ENCODE peak calls at places on chromosomes 3 and 15, in nine cellular contexts. M is heart left ventricle, L is stomach, C is HCT116, V is transverse colon, D is esophagus muscularis mucosa, A is tibial nerve, N is ovary, E is A549. R is an unnamed sample.

GRCh38 chr15:96851613-96852012 is 521.1 kb downstream of the NR2F2 start:
- DNase-seq in M (no peak), L (no peak), C (no peak), V (no peak), D (no peak), A (no peak), N (no peak), E (no peak), R (no peak)

GRCh38 chr3:16140116-16140893 is 34.2 kb upstream of the GALNT15 start:
- DNase-seq in M (no peak), L (no peak), C (no peak), V (peak; percentile 22), D (peak; percentile 91), A (peak; percentile 49), N (peak; percentile 52), E (no peak), R (no peak)

GRCh38 chr15:68590721-68591389 is 12.1 kb downstream of the CORO2B start:
- DNase-seq in M (peak; percentile 15), L (no peak), C (no peak), V (no peak), D (no peak), A (no peak), N (no peak), E (no peak), R (no peak)

GRCh38 chr15:81093961-81094360 is 40.1 kb upstream of the CFAP161 start:
- DNase-seq in M (no peak), L (no peak), C (no peak), V (no peak), D (no peak), A (no peak), N (no peak), E (no peak), R (no peak)

GRCh38 chr3:111691293-111691909 is 96.3 kb upstream of the ZBED2 start:
- DNase-seq in M (no peak), L (no peak), C (no peak), V (no peak), D (no peak), A (no peak), N (no peak), E (peak; percentile 59), R (no peak)

GRCh38 chr3:150773616-150774192 is 10.7 kb upstream of the SIAH2 start:
- DNase-seq in M (no peak), L (no peak), C (no peak), V (no peak), D (no peak), A (no peak), N (no peak), E (no peak), R (no peak)

GRCh38 chr15:38696120-38696727 is 131.6 kb upstream of the RASGRP1 start:
- DNase-seq in M (no peak), L (peak; percentile 31), C (no peak), V (peak; percentile 50), D (no peak), A (no peak), N (no peak), E (no peak), R (no peak)

GRCh38 chr3:159807137-159808028 is 181.3 kb upstream of the IL12A start:
- DNase-seq in M (no peak), L (no peak), C (no peak), V (no peak), D (peak; percentile 34), A (no peak), N (no peak), E (no peak), R (no peak)

GRCh38 chr15:57769266-57769665 is 62.8 kb downstream of the POLR2M start:
- DNase-seq in M (peak; percentile 89), L (no peak), C (no peak), V (no peak), D (no peak), A (peak; percentile 41), N (no peak), E (no peak), R (no peak)

GRCh38 chr3:66469220-66469640 is 31.6 kb downstream of the LRIG1 start:
- DNase-seq in M (no peak), L (no peak), C (no peak), V (no peak), D (no peak), A (no peak), N (no peak), E (no peak), R (no peak)

GRCh38 chr3:47617061-47618010 is 38.7 kb upstream of the CSPG5 start:
- DNase-seq in M (no peak), L (no peak), C (no peak), V (no peak), D (no peak), A (no peak), N (no peak), E (no peak), R (no peak)

GRCh38 chr3:155790272-155790918 is 15.7 kb downstream of the C3orf33 start:
- DNase-seq in M (no peak), L (no peak), C (no peak), V (no peak), D (no peak), A (no peak), N (no peak), E (no peak), R (no peak)

GRCh38 chr3:27358372-27358771 is 10.8 kb downstream of the NEK10 start:
- DNase-seq in M (no peak), L (no peak), C (no peak), V (no peak), D (no peak), A (no peak), N (no peak), E (no peak), R (no peak)

GRCh38 chr3:125010393-125010792 is 45.4 kb downstream of the HEG1 start:
- DNase-seq in M (no peak), L (no peak), C (no peak), V (no peak), D (no peak), A (no peak), N (no peak), E (no peak), R (no peak)

GRCh38 chr15:39133201-39133600 is 447.7 kb upstream of the THBS1 start:
- DNase-seq in M (no peak), L (no peak), C (no peak), V (no peak), D (no peak), A (no peak), N (no peak), E (peak; percentile 82), R (no peak)

GRCh38 chr3:181316481-181316880 is 326.9 kb upstream of the DNAJC19 start:
- DNase-seq in M (no peak), L (no peak), C (no peak), V (no peak), D (no peak), A (no peak), N (no peak), E (peak; percentile 2), R (no peak)

GRCh38 chr15:27449041-27449440 is 478.1 kb downstream of the GABRG3 start:
- DNase-seq in M (no peak), L (no peak), C (no peak), V (no peak), D (no peak), A (no peak), N (no peak), E (no peak), R (no peak)

GRCh38 chr15:91408476-91409076 is 308.5 kb downstream of the SV2B start:
- DNase-seq in M (peak; percentile 26), L (no peak), C (no peak), V (no peak), D (no peak), A (no peak), N (no peak), E (no peak), R (no peak)

GRCh38 chr3:11705049-11705448 is 61.3 kb upstream of the VGLL4 start:
- DNase-seq in M (no peak), L (no peak), C (no peak), V (no peak), D (no peak), A (no peak), N (no peak), E (no peak), R (no peak)

GRCh38 chr15:62752687-62753517 is 289.6 kb upstream of the TPM1 start:
- DNase-seq in M (peak; percentile 33), L (no peak), C (no peak), V (no peak), D (no peak), A (no peak), N (no peak), E (no peak), R (no peak)

GRCh38 chr15:95249524-95249923 is 1018.2 kb downstream of the MCTP2 start:
- DNase-seq in M (no peak), L (no peak), C (no peak), V (no peak), D (no peak), A (no peak), N (no peak), E (no peak), R (no peak)
- TF ChIP-seq POLR2A in M (no peak), L (no peak), C (no peak), V (no peak), D (no peak), A (no peak), N (no peak), E (no peak), R (no peak)

DNA sequence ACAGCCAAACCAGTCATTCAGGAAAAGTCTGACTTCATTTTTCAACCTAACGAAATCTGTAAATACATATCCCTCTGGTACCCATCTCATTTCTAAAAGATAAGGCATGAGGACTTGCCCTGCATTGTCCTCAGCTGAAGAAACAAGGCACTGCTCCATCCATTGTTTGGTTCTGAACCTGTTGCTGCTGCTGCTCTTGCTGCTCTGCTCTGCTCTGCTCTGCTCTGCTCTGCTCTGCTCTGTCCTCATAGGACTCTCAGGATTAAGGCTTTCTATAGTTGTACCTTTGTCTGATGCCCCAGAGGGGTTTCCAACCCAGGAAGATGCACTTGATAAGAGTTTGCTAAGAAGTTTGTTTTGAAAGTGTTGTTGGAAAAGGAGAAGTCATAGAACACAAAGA is 38.2 kb downstream of the CMSS1 start:
- DNase-seq in M (no peak), L (no peak), C (no peak), V (no peak), D (no peak), A (no peak), N (no peak), E (no peak), R (no peak)
- H3K4me1 ChIP-seq in M (peaks cover 7% of the 10 kb centered on the region), L (peaks cover 50% of the 10 kb centered on the region), C (no peaks in the 10 kb centered on the region), V (peaks cover 8% of the 10 kb centered on the region), D (peaks cover 56% of the 10 kb centered on the region), A (peaks cover 27% of the 10 kb centered on the region), N (peaks cover 3% of the 10 kb centered on the region), E (peaks cover 18% of the 10 kb centered on the region), R (no peaks in the 10 kb centered on the region)

DNA sequence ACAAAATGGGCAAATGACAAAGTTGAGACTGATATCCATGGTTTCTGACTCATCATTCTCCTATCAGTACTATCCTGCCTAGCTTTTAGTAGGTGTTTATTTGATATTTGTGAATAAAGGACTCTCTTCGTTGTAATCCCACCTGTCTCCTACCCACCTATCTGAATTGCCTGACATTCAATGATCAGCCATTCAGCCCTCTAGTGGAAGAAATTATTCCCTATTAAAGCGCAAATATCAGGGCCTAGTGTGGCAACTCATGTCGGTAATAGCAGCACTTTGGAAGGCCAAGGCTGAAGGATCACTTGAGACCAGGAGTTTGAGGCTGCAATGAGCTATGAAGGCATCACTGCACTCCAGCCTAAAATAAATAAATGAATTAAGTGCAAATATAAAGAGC is 195.7 kb upstream of the SETMAR start:
- DNase-seq in M (no peak), L (no peak), C (no peak), V (no peak), D (no peak), A (no peak), N (no peak), E (no peak), R (no peak)
- TF ChIP-seq CTCF in M (no peak), L (no peak), C (no peak), V (no peak), D (no peak), A (no peak), N (no peak), E (peak; percentile 6), R (no peak)

GRCh38 chr15:35548435-35548834 is 2.5 kb upstream of the DPH6 start:
- DNase-seq in M (no peak), L (no peak), C (no peak), V (no peak), D (no peak), A (no peak), N (no peak), E (no peak), R (no peak)
- TF ChIP-seq POLR2A in M (no peak), L (no peak), C (no peak), V (no peak), D (no peak), A (no peak), N (no peak), E (no peak), R (no peak)

R was measured in esophagus squamous epithelium.